ENCODE peak calls at places on chromosomes 6 and 20, in five cellular contexts. One of them, this sample, is unnamed.
A peak's percentile ranks its signal among the peaks of the same experiment; 100 is the strongest.

GRCh38 chr6:131015630-131016263 is 47.3 kb downstream of the EPB41L2 start:
- DNase-seq in hepatocyte: no peak
- DNase-seq in right lobe of liver: no peak
- DNase-seq in uterus: no peak
- DNase-seq in IMR-90: peak; percentile 59
- DNase-seq in this sample: no peak

GRCh38 chr6:14550410-14550809 is 432.8 kb downstream of the CD83 start:
- DNase-seq in hepatocyte: no peak
- DNase-seq in right lobe of liver: no peak
- DNase-seq in uterus: no peak
- DNase-seq in IMR-90: no peak
- DNase-seq in this sample: no peak

GRCh38 chr20:16955971-16956370 is 207.8 kb downstream of the OTOR start:
- DNase-seq in hepatocyte: no peak
- DNase-seq in right lobe of liver: no peak
- DNase-seq in uterus: no peak
- DNase-seq in IMR-90: no peak
- DNase-seq in this sample: no peak

GRCh38 chr6:146017672-146018071 is 11.2 kb upstream of the GRM1 start:
- DNase-seq in hepatocyte: no peak
- DNase-seq in right lobe of liver: no peak
- DNase-seq in uterus: no peak
- DNase-seq in IMR-90: no peak
- DNase-seq in this sample: no peak

GRCh38 chr6:140731741-140732140 is 1357.3 kb upstream of the CITED2 start:
- DNase-seq in hepatocyte: no peak
- DNase-seq in right lobe of liver: no peak
- DNase-seq in uterus: no peak
- DNase-seq in IMR-90: peak; percentile 35
- DNase-seq in this sample: no peak

GRCh38 chr6:26216015-26216885 is 129.0 kb downstream of the HFE start:
- DNase-seq in hepatocyte: peak; percentile 94
- DNase-seq in right lobe of liver: peak; percentile 69
- DNase-seq in uterus: peak; percentile 88
- DNase-seq in IMR-90: peak; percentile 99
- DNase-seq in this sample: peak; percentile 100

GRCh38 chr20:53224851-53225250 is 252.7 kb downstream of the TSHZ2 start:
- DNase-seq in hepatocyte: no peak
- DNase-seq in right lobe of liver: no peak
- DNase-seq in uterus: no peak
- DNase-seq in IMR-90: peak; percentile 18
- DNase-seq in this sample: no peak

GRCh38 chr6:46914279-46914810 is 7.4 kb downstream of the ADGRF5 start:
- DNase-seq in hepatocyte: no peak
- DNase-seq in right lobe of liver: no peak
- DNase-seq in uterus: no peak
- DNase-seq in IMR-90: no peak
- DNase-seq in this sample: peak; percentile 18

GRCh38 chr6:68709091-68709490 is 74.0 kb downstream of the ADGRB3 start:
- DNase-seq in hepatocyte: no peak
- DNase-seq in right lobe of liver: no peak
- DNase-seq in uterus: no peak
- DNase-seq in IMR-90: no peak
- DNase-seq in this sample: no peak

GRCh38 chr6:1392813-1393640 is 3.7 kb downstream of the FOXF2 start:
- DNase-seq in hepatocyte: no peak
- DNase-seq in right lobe of liver: peak; percentile 33
- DNase-seq in uterus: no peak
- DNase-seq in IMR-90: no peak
- DNase-seq in this sample: no peak

GRCh38 chr6:1940381-1940780 is 305.0 kb downstream of the GMDS start:
- DNase-seq in hepatocyte: no peak
- DNase-seq in right lobe of liver: no peak
- DNase-seq in uterus: no peak
- DNase-seq in IMR-90: no peak
- DNase-seq in this sample: no peak

GRCh38 chr20:4820833-4821518 is 99.3 kb downstream of the PRND start:
- DNase-seq in hepatocyte: no peak
- DNase-seq in right lobe of liver: no peak
- DNase-seq in uterus: peak; percentile 75
- DNase-seq in IMR-90: peak; percentile 88
- DNase-seq in this sample: peak; percentile 64

GRCh38 chr6:7234547-7234946 is 78.5 kb downstream of the SSR1 start:
- DNase-seq in hepatocyte: no peak
- DNase-seq in right lobe of liver: no peak
- DNase-seq in uterus: no peak
- DNase-seq in IMR-90: peak; percentile 41
- DNase-seq in this sample: no peak

GRCh38 chr6:7230956-7231713 is 81.9 kb downstream of the SSR1 start:
- DNase-seq in hepatocyte: no peak
- DNase-seq in right lobe of liver: no peak
- DNase-seq in uterus: no peak
- DNase-seq in IMR-90: no peak
- DNase-seq in this sample: no peak

GRCh38 chr6:7230327-7230691 is 82.7 kb downstream of the SSR1 start:
- DNase-seq in hepatocyte: no peak
- DNase-seq in right lobe of liver: no peak
- DNase-seq in uterus: no peak
- DNase-seq in IMR-90: no peak
- DNase-seq in this sample: no peak

GRCh38 chr6:7229376-7230326 is 83.3 kb downstream of the SSR1 start:
- DNase-seq in hepatocyte: no peak
- DNase-seq in right lobe of liver: no peak
- DNase-seq in uterus: no peak
- DNase-seq in IMR-90: no peak
- DNase-seq in this sample: no peak

GRCh38 chr6:7232351-7232750 is 80.6 kb downstream of the SSR1 start:
- DNase-seq in hepatocyte: no peak
- DNase-seq in right lobe of liver: no peak
- DNase-seq in uterus: no peak
- DNase-seq in IMR-90: peak; percentile 36
- DNase-seq in this sample: no peak
- H3K36me3 ChIP-seq in hepatocyte: no peaks in the 10 kb centered on the region
- H3K36me3 ChIP-seq in right lobe of liver: no peaks in the 10 kb centered on the region
- H3K36me3 ChIP-seq in uterus: no peaks in the 10 kb centered on the region
- H3K36me3 ChIP-seq in IMR-90: peaks cover 51% of the 10 kb centered on the region
- H3K36me3 ChIP-seq in this sample: peaks cover 32% of the 10 kb centered on the region

GRCh38 chr20:24460712-24461111 is 8.7 kb upstream of the SYNDIG1 start:
- DNase-seq in hepatocyte: no peak
- DNase-seq in right lobe of liver: no peak
- DNase-seq in uterus: no peak
- DNase-seq in IMR-90: no peak
- DNase-seq in this sample: no peak
- H3K27me3 ChIP-seq in hepatocyte: peaks cover 5% of the 10 kb centered on the region
- H3K27me3 ChIP-seq in right lobe of liver: no peaks in the 10 kb centered on the region
- H3K27me3 ChIP-seq in uterus: no peaks in the 10 kb centered on the region
- H3K27me3 ChIP-seq in IMR-90: peaks cover 3% of the 10 kb centered on the region
- H3K27me3 ChIP-seq in this sample: no peaks in the 10 kb centered on the region

GRCh38 chr6:34864007-34864406 is 23.8 kb downstream of the TAF11 start:
- DNase-seq in hepatocyte: no peak
- DNase-seq in right lobe of liver: no peak
- DNase-seq in uterus: no peak
- DNase-seq in IMR-90: no peak
- DNase-seq in this sample: no peak

GRCh38 chr6:34867484-34867883 is 20.4 kb downstream of the TAF11 start:
- DNase-seq in hepatocyte: no peak
- DNase-seq in right lobe of liver: no peak
- DNase-seq in uterus: no peak
- DNase-seq in IMR-90: no peak
- DNase-seq in this sample: no peak

GRCh38 chr6:34871853-34872252 is 16.0 kb downstream of the TAF11 start:
- DNase-seq in hepatocyte: no peak
- DNase-seq in right lobe of liver: no peak
- DNase-seq in uterus: no peak
- DNase-seq in IMR-90: no peak
- DNase-seq in this sample: no peak

GRCh38 chr6:34865107-34865506 is 22.7 kb downstream of the TAF11 start:
- DNase-seq in hepatocyte: no peak
- DNase-seq in right lobe of liver: no peak
- DNase-seq in uterus: no peak
- DNase-seq in IMR-90: peak; percentile 20
- DNase-seq in this sample: no peak

GRCh38 chr6:34866509-34866908 is 21.3 kb downstream of the TAF11 start:
- DNase-seq in hepatocyte: no peak
- DNase-seq in right lobe of liver: no peak
- DNase-seq in uterus: no peak
- DNase-seq in IMR-90: no peak
- DNase-seq in this sample: no peak
- H3K36me3 ChIP-seq in hepatocyte: no peaks in the 10 kb centered on the region
- H3K36me3 ChIP-seq in right lobe of liver: no peaks in the 10 kb centered on the region
- H3K36me3 ChIP-seq in uterus: no peaks in the 10 kb centered on the region
- H3K36me3 ChIP-seq in IMR-90: peaks cover 11% of the 10 kb centered on the region
- H3K36me3 ChIP-seq in this sample: peaks cover 6% of the 10 kb centered on the region

GRCh38 chr6:169792306-169793015 is 41.0 kb downstream of the ERMARD start:
- DNase-seq in hepatocyte: no peak
- DNase-seq in right lobe of liver: peak; percentile 29
- DNase-seq in uterus: no peak
- DNase-seq in IMR-90: no peak
- DNase-seq in this sample: no peak

GRCh38 chr6:169795196-169795595 is 43.8 kb downstream of the ERMARD start:
- DNase-seq in hepatocyte: no peak
- DNase-seq in right lobe of liver: no peak
- DNase-seq in uterus: no peak
- DNase-seq in IMR-90: no peak
- DNase-seq in this sample: no peak

GRCh38 chr6:169794317-169795055 is 43.1 kb downstream of the ERMARD start:
- DNase-seq in hepatocyte: no peak
- DNase-seq in right lobe of liver: no peak
- DNase-seq in uterus: no peak
- DNase-seq in IMR-90: no peak
- DNase-seq in this sample: no peak

GRCh38 chr6:169791721-169792131 is 40.3 kb downstream of the ERMARD start:
- DNase-seq in hepatocyte: no peak
- DNase-seq in right lobe of liver: peak; percentile 34
- DNase-seq in uterus: no peak
- DNase-seq in IMR-90: no peak
- DNase-seq in this sample: no peak

GRCh38 chr6:169793408-169793807 is 42.0 kb downstream of the ERMARD start:
- DNase-seq in hepatocyte: no peak
- DNase-seq in right lobe of liver: peak; percentile 26
- DNase-seq in uterus: no peak
- DNase-seq in IMR-90: no peak
- DNase-seq in this sample: no peak
- H3K27me3 ChIP-seq in hepatocyte: no peaks in the 10 kb centered on the region
- H3K27me3 ChIP-seq in right lobe of liver: no peaks in the 10 kb centered on the region
- H3K27me3 ChIP-seq in uterus: no peaks in the 10 kb centered on the region
- H3K27me3 ChIP-seq in IMR-90: peaks cover 10% of the 10 kb centered on the region
- H3K27me3 ChIP-seq in this sample: peaks cover 6% of the 10 kb centered on the region

GRCh38 chr20:34538671-34539123 is 19.8 kb upstream of the MAP1LC3A start:
- DNase-seq in hepatocyte: peak; percentile 62
- DNase-seq in right lobe of liver: peak; percentile 85
- DNase-seq in uterus: peak; percentile 33
- DNase-seq in IMR-90: peak; percentile 57
- DNase-seq in this sample: peak; percentile 48
- H3K36me3 ChIP-seq in hepatocyte: no peaks in the 10 kb centered on the region
- H3K36me3 ChIP-seq in right lobe of liver: no peaks in the 10 kb centered on the region
- H3K36me3 ChIP-seq in uterus: no peaks in the 10 kb centered on the region
- H3K36me3 ChIP-seq in IMR-90: peaks cover 62% of the 10 kb centered on the region
- H3K36me3 ChIP-seq in this sample: peaks cover 33% of the 10 kb centered on the region

DNA sequence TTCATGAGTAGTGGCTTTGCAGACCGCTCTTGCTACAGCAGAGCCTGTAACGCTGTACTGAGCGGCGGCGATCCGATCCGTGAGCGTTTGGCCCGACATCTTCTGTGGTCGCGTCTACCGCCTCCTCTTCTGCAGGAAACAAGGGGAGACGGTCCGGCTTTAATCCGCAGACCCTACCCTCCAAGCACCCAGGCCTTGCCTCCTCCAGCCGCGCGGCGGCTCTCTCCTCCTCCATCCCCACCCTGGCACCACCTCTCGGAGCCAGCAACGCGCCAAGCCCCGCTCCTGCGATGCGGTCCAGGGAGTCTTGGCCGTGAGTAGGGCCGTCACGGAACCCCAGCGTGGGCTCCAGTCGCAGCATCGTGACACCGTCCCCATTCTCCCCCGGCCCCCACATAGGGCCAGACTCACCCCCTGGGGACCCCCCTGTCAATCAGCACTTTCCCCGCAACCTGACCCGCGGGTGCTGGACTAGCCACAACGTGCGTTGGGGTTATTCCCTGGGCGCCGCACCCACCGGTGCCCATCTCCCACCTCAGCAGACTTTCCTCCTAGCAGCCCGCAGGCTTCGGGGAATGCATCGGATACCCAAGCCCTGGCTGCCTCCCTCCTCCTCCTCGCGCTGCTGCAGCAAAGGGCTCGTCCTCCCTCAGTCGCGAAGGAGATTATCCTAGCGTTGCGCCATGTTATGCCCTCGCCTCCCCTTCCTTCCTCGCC is 914 bp downstream of the SNAP91 start:
- DNase-seq in hepatocyte: peak; percentile 8
- DNase-seq in right lobe of liver: no peak
- DNase-seq in uterus: no peak
- DNase-seq in IMR-90: no peak
- DNase-seq in this sample: no peak
- H3K27me3 ChIP-seq in hepatocyte: peaks cover 68% of the 10 kb centered on the region
- H3K27me3 ChIP-seq in right lobe of liver: peaks cover 9% of the 10 kb centered on the region
- H3K27me3 ChIP-seq in uterus: no peaks in the 10 kb centered on the region
- H3K27me3 ChIP-seq in IMR-90: peaks cover 26% of the 10 kb centered on the region
- H3K27me3 ChIP-seq in this sample: peaks cover 24% of the 10 kb centered on the region

GRCh38 chr6:36973647-36974046 is 12.3 kb downstream of the MTCH1 start:
- DNase-seq in hepatocyte: no peak
- DNase-seq in right lobe of liver: no peak
- DNase-seq in uterus: no peak
- DNase-seq in IMR-90: no peak
- DNase-seq in this sample: no peak
- H3K36me3 ChIP-seq in hepatocyte: peaks cover 7% of the 10 kb centered on the region
- H3K36me3 ChIP-seq in right lobe of liver: peaks cover 9% of the 10 kb centered on the region
- H3K36me3 ChIP-seq in uterus: no peaks in the 10 kb centered on the region
- H3K36me3 ChIP-seq in IMR-90: peaks cover 94% of the 10 kb centered on the region
- H3K36me3 ChIP-seq in this sample: peaks cover 47% of the 10 kb centered on the region

GRCh38 chr20:62485701-62486089 is 9.9 kb upstream of the GATA5 start:
- DNase-seq in hepatocyte: no peak
- DNase-seq in right lobe of liver: no peak
- DNase-seq in uterus: no peak
- DNase-seq in IMR-90: no peak
- DNase-seq in this sample: no peak

GRCh38 chr20:62482970-62483369 is 7.2 kb upstream of the GATA5 start:
- DNase-seq in hepatocyte: no peak
- DNase-seq in right lobe of liver: no peak
- DNase-seq in uterus: no peak
- DNase-seq in IMR-90: no peak
- DNase-seq in this sample: no peak

GRCh38 chr20:62483613-62484468 is 8.0 kb upstream of the GATA5 start:
- DNase-seq in hepatocyte: no peak
- DNase-seq in right lobe of liver: no peak
- DNase-seq in uterus: no peak
- DNase-seq in IMR-90: no peak
- DNase-seq in this sample: no peak

GRCh38 chr20:62485062-62485700 is 9.4 kb upstream of the GATA5 start:
- DNase-seq in hepatocyte: peak; percentile 92
- DNase-seq in right lobe of liver: no peak
- DNase-seq in uterus: peak; percentile 51
- DNase-seq in IMR-90: peak; percentile 14
- DNase-seq in this sample: no peak

GRCh38 chr20:62484478-62484877 is 8.7 kb upstream of the GATA5 start:
- DNase-seq in hepatocyte: no peak
- DNase-seq in right lobe of liver: no peak
- DNase-seq in uterus: no peak
- DNase-seq in IMR-90: no peak
- DNase-seq in this sample: no peak
- H3K27me3 ChIP-seq in hepatocyte: no peaks in the 10 kb centered on the region
- H3K27me3 ChIP-seq in right lobe of liver: peaks cover 24% of the 10 kb centered on the region
- H3K27me3 ChIP-seq in uterus: no peaks in the 10 kb centered on the region
- H3K27me3 ChIP-seq in IMR-90: peaks cover 96% of the 10 kb centered on the region
- H3K27me3 ChIP-seq in this sample: peaks cover 33% of the 10 kb centered on the region

This sample was measured in bronchial epithelial cell.